ENCODE peak calls at places on chromosomes 1 and 21, in six cellular contexts. E is sigmoid colon, B is lower leg skin, S is ovary, W is esophagus muscularis mucosa, F is tibial nerve. U is an unnamed sample.
A peak's percentile ranks its signal among the peaks of the same experiment; 100 is the strongest.

GRCh38 chr1:177236967-177237366 is 66.2 kb downstream of the BRINP2 start:
- DNase-seq in E (no peak), B (no peak), S (no peak), W (no peak), F (no peak), U (no peak)

GRCh38 chr1:113042336-113043143 is 30.5 kb upstream of the LRIG2 start:
- DNase-seq in E (peak; percentile 84), B (peak; percentile 69), S (peak; percentile 40), W (peak; percentile 93), F (peak; percentile 81), U (peak; percentile 74)

GRCh38 chr1:21702780-21703179 is 33.6 kb upstream of the RAP1GAP start:
- DNase-seq in E (no peak), B (no peak), S (no peak), W (no peak), F (no peak), U (no peak)

GRCh38 chr1:41919764-41920397 is 1.2 kb upstream of the HIVEP3 start:
- DNase-seq in E (no peak), B (no peak), S (no peak), W (no peak), F (no peak), U (peak; percentile 62)

GRCh38 chr1:199629624-199630023 is 397.9 kb upstream of the NR5A2 start:
- DNase-seq in E (no peak), B (no peak), S (no peak), W (no peak), F (no peak), U (no peak)

GRCh38 chr21:35566874-35567273 is 493.5 kb downstream of the SETD4 start:
- DNase-seq in E (no peak), B (no peak), S (no peak), W (no peak), F (no peak), U (no peak)

GRCh38 chr1:195738971-195739650 is 869.1 kb downstream of the KCNT2 start:
- DNase-seq in E (no peak), B (no peak), S (no peak), W (no peak), F (no peak), U (no peak)

GRCh38 chr21:33897739-33898138 is 17.9 kb downstream of the ATP5PO start:
- DNase-seq in E (no peak), B (no peak), S (no peak), W (no peak), F (no peak), U (no peak)

GRCh38 chr1:214980931-214981330 is 101.6 kb upstream of the KCNK2 start:
- DNase-seq in E (no peak), B (no peak), S (no peak), W (no peak), F (no peak), U (no peak)

GRCh38 chr1:56965916-56966697 is at the start of gene C8B:
- DNase-seq in E (no peak), B (no peak), S (no peak), W (no peak), F (no peak), U (no peak)

GRCh38 chr1:190320952-190321351 is 156.7 kb downstream of the BRINP3 start:
- DNase-seq in E (no peak), B (no peak), S (no peak), W (no peak), F (no peak), U (no peak)

GRCh38 chr1:220696863-220697231 is 6.7 kb downstream of the C1orf115 start:
- DNase-seq in E (no peak), B (no peak), S (no peak), W (peak; percentile 90), F (no peak), U (no peak)

GRCh38 chr1:210464519-210465039 is 135.9 kb downstream of the HHAT start:
- DNase-seq in E (no peak), B (no peak), S (no peak), W (no peak), F (no peak), U (peak; percentile 86)

GRCh38 chr1:207239874-207240273 is 81.6 kb upstream of the CD55 start:
- DNase-seq in E (no peak), B (no peak), S (no peak), W (no peak), F (no peak), U (peak; percentile 50)

DNA sequence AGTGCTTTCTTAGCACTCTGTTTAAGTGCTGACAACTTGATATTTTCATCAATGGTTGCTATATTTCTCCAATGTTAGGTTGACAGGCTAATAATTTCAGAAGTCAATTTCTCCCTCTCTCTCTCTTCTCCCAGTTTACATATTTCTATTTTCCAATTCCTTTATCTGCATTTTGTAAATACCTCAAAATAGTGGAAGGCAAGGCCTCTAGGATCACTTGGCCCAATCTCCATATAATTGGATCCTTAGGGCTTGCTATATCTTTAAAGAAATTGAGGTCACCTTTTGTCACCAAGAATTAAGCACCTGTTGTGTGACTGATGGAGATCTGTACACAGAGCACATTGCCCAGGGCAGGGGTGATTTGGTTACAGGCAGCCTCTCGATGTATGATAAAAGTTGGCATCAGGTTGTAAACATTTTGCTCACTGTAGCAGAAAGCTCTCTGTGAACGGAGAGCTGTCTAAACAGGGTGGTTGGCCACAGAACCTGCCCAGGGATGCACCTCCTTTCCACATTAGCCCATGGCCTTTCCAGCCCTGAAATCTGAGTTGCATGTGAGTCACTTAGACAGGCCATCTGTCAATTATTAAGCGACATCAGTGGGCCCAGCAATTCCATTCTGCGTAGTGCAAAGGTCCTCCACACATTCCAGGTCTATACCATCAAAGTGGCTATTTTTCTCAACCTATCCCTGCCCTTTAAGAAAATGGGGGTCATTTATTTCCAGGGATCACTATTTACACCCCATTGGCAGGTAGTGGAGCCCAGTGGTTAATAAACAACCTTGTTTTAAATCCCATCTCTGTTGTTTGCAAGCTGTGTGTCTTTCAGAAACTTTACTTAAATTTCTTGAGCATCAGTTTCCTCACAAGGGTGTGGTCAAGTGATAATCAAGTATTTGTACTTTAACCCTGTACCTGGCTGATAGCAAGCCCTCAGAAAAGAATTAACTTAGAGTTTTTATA is 29.1 kb upstream of the IRF2BP2 start:
- DNase-seq in E (no peak), B (no peak), S (no peak), W (no peak), F (no peak), U (no peak)
- TF ChIP-seq POLR2A in E (no peak), B (no peak), S (no peak), W (no peak), F (no peak), U (no peak)

GRCh38 chr1:1117469-1117831 is 1.6 kb upstream of the C1orf159 start:
- DNase-seq in E (peak; percentile 69), B (no peak), S (peak; percentile 41), W (no peak), F (no peak), U (no peak)

GRCh38 chr1:1116701-1117468 is 996 bp upstream of the C1orf159 start:
- DNase-seq in E (peak; percentile 70), B (no peak), S (peak; percentile 47), W (no peak), F (no peak), U (no peak)

GRCh38 chr1:1115136-1115829 is 606 bp downstream of the C1orf159 start:
- DNase-seq in E (peak; percentile 67), B (no peak), S (peak; percentile 66), W (no peak), F (no peak), U (no peak)

GRCh38 chr1:1114431-1114830 is 1.5 kb downstream of the C1orf159 start:
- DNase-seq in E (peak; percentile 44), B (no peak), S (peak; percentile 19), W (no peak), F (no peak), U (no peak)

GRCh38 chr1:1115830-1116700 is at the start of gene C1orf159:
- DNase-seq in E (peak; percentile 99), B (peak; percentile 98), S (peak; percentile 98), W (peak; percentile 100), F (peak; percentile 97), U (peak; percentile 99)
- TF ChIP-seq POLR2A in E (no peak), B (no peak), S (no peak), W (no peak), F (no peak), U (no peak)

DNA sequence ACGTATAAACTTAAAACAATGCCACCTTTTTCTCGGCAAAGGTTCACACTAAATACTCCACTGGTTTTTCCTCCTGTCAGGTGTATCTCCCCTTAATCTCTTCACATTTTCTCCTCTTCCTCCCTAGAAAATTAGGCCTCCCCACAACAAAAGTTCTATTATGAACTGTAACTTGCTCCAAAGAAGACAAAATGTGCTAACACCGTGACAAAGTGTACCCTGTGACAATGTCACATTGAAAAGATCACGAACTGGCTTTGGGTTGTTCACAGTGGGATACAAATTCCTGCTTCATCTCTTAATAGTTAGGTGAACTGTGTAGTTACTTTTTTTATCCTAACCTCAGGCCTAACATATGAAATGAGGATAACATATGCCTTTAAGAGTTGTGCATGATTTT is 6.0 kb downstream of the NUCKS1 start:
- DNase-seq in E (no peak), B (no peak), S (no peak), W (no peak), F (no peak), U (no peak)
- TF ChIP-seq POLR2A in E (no peak), B (no peak), S (no peak), W (no peak), F (no peak), U (no peak)

DNA sequence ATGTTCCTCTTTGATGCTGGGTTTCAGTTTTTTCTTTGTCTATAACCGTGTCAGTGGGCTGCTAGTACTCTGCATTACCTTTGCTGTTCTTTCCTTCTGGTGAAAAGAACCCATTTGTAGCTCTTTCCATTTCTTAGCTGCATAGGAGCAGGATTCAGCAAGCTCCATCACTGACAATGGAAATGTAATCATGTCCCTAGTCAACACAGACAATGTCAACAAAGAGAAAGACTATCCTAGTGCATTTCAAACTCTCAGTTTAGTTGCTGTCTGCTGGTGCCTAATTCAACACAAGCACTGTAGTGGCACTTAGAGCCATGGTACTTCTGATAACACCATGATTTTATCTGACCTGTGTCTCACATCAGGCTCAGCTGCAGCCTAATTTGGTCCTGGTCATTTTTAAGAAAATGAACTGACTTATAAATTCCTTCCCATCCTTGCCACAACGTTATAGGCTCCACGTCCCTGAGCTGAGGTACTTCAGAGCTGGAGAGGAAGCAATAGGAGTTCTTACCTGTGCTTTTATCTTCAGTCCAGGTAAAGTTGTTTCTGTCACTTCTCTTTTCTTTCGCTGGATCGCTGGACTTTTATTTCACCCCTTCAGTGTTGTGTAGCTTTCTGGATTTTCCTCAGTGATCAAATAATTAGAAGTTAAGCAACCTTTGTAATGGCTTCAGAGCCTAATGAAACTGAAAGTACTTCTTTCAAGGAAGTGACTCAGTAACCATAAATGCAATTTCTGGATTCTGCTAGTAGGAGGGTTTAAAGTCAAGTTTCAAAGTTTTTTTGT is at the start of gene GBP3:
- DNase-seq in E (no peak), B (no peak), S (no peak), W (no peak), F (no peak), U (no peak)
- TF ChIP-seq POLR2A in E (no peak), B (no peak), S (no peak), W (no peak), F (no peak), U (no peak)